ENCODE peak calls at places on chromosomes 1 and 21, in four cellular contexts. One of them, this sample, is unnamed.

GRCh38 chr1:107702946-107703571 is 261.9 kb downstream of the VAV3 start:
- DNase-seq in IMR-90: no peak
- DNase-seq in endothelial cell of umbilical vein: no peak
- DNase-seq in K562: no peak
- DNase-seq in this sample: no peak

GRCh38 chr1:109385417-109385816 is 12.3 kb downstream of the SORT1 start:
- DNase-seq in endothelial cell of umbilical vein: no peak
- DNase-seq in K562: no peak
- DNase-seq in IMR-90: no peak
- DNase-seq in this sample: no peak

GRCh38 chr1:224510880-224511645 is 76.5 kb upstream of the WDR26 start:
- DNase-seq in K562: no peak
- DNase-seq in IMR-90: peak
- DNase-seq in endothelial cell of umbilical vein: no peak
- DNase-seq in this sample: no peak

GRCh38 chr1:244552336-244552735 is 91.3 kb downstream of the CATSPERE start:
- DNase-seq in K562: no peak
- DNase-seq in endothelial cell of umbilical vein: no peak
- DNase-seq in IMR-90: no peak
- DNase-seq in this sample: no peak

GRCh38 chr1:180560868-180561600 is 2.3 kb downstream of the OVAAL start:
- DNase-seq in K562: no peak
- DNase-seq in endothelial cell of umbilical vein: no peak
- DNase-seq in IMR-90: peak
- DNase-seq in this sample: no peak

GRCh38 chr1:242828199-242828598 is 303.7 kb upstream of the PLD5 start:
- DNase-seq in K562: no peak
- DNase-seq in endothelial cell of umbilical vein: no peak
- DNase-seq in IMR-90: no peak
- DNase-seq in this sample: no peak

GRCh38 chr1:32953495-32953894 is 11.1 kb downstream of the RNF19B start:
- DNase-seq in endothelial cell of umbilical vein: peak
- DNase-seq in IMR-90: peak
- DNase-seq in K562: no peak
- DNase-seq in this sample: no peak

GRCh38 chr1:4468386-4468785 is 186.0 kb upstream of the AJAP1 start:
- DNase-seq in K562: no peak
- DNase-seq in endothelial cell of umbilical vein: no peak
- DNase-seq in IMR-90: no peak
- DNase-seq in this sample: no peak

GRCh38 chr1:20075345-20075744 is 5.4 kb downstream of the PLA2G5 start:
- DNase-seq in endothelial cell of umbilical vein: no peak
- DNase-seq in K562: no peak
- DNase-seq in IMR-90: no peak
- DNase-seq in this sample: no peak

GRCh38 chr1:46769028-46769740 is 29.7 kb upstream of the CYP4B1 start:
- DNase-seq in IMR-90: no peak
- DNase-seq in K562: no peak
- DNase-seq in endothelial cell of umbilical vein: no peak
- DNase-seq in this sample: no peak

GRCh38 chr1:43554444-43554992 is 23.8 kb downstream of the PTPRF start:
- DNase-seq in IMR-90: peak
- DNase-seq in endothelial cell of umbilical vein: no peak
- DNase-seq in K562: no peak
- DNase-seq in this sample: no peak

GRCh38 chr1:160705176-160705745 is 6.4 kb downstream of the CD48 start:
- DNase-seq in endothelial cell of umbilical vein: no peak
- DNase-seq in K562: no peak
- DNase-seq in IMR-90: no peak
- DNase-seq in this sample: no peak

GRCh38 chr1:80021891-80022290 is 1015.4 kb upstream of the ADGRL4 start:
- DNase-seq in IMR-90: no peak
- DNase-seq in endothelial cell of umbilical vein: no peak
- DNase-seq in K562: no peak
- DNase-seq in this sample: no peak

GRCh38 chr1:208785629-208786028 is 541.4 kb upstream of the PLXNA2 start:
- DNase-seq in IMR-90: no peak
- DNase-seq in K562: no peak
- DNase-seq in endothelial cell of umbilical vein: no peak
- DNase-seq in this sample: no peak

GRCh38 chr1:4868521-4868920 is 214.1 kb downstream of the AJAP1 start:
- DNase-seq in K562: no peak
- DNase-seq in IMR-90: no peak
- DNase-seq in endothelial cell of umbilical vein: no peak
- DNase-seq in this sample: no peak

GRCh38 chr1:62686822-62687221 is 1.4 kb downstream of the DOCK7 start:
- DNase-seq in K562: no peak
- DNase-seq in IMR-90: no peak
- DNase-seq in endothelial cell of umbilical vein: no peak
- DNase-seq in this sample: no peak

GRCh38 chr1:203153989-203154821 is 21.4 kb downstream of the MYBPH start:
- DNase-seq in IMR-90: peak
- DNase-seq in K562: no peak
- DNase-seq in endothelial cell of umbilical vein: peak
- DNase-seq in this sample: no peak

GRCh38 chr1:67191668-67192520 is 25.6 kb downstream of the IL23R start:
- DNase-seq in IMR-90: no peak
- DNase-seq in K562: peak
- DNase-seq in endothelial cell of umbilical vein: no peak
- DNase-seq in this sample: no peak

GRCh38 chr1:212782422-212783154 is 9.0 kb downstream of the NSL1 start:
- DNase-seq in K562: no peak
- DNase-seq in IMR-90: peak
- DNase-seq in endothelial cell of umbilical vein: peak
- DNase-seq in this sample: no peak

GRCh38 chr1:17648457-17649145 is 106.5 kb upstream of the ACTL8 start:
- DNase-seq in K562: no peak
- DNase-seq in IMR-90: no peak
- DNase-seq in endothelial cell of umbilical vein: no peak
- DNase-seq in this sample: no peak

GRCh38 chr1:9719978-9720722 is 68.6 kb downstream of the PIK3CD start:
- DNase-seq in endothelial cell of umbilical vein: no peak
- DNase-seq in K562: no peak
- DNase-seq in IMR-90: no peak
- DNase-seq in this sample: no peak

GRCh38 chr21:38562182-38562581 is 63.9 kb upstream of the ERG start:
- DNase-seq in endothelial cell of umbilical vein: no peak
- DNase-seq in IMR-90: no peak
- DNase-seq in K562: no peak
- DNase-seq in this sample: no peak

GRCh38 chr1:24384251-24385090 is 29.1 kb downstream of the STPG1 start:
- DNase-seq in K562: no peak
- DNase-seq in endothelial cell of umbilical vein: peak
- DNase-seq in IMR-90: peak
- DNase-seq in this sample: no peak

GRCh38 chr1:88875595-88875994 is 15.8 kb downstream of the GTF2B start:
- DNase-seq in endothelial cell of umbilical vein: no peak
- DNase-seq in IMR-90: no peak
- DNase-seq in K562: no peak
- DNase-seq in this sample: no peak

GRCh38 chr1:230113605-230114241 is 46.7 kb downstream of the GALNT2 start:
- DNase-seq in IMR-90: peak
- DNase-seq in K562: no peak
- DNase-seq in endothelial cell of umbilical vein: peak
- DNase-seq in this sample: no peak

GRCh38 chr1:213327318-213327667 is 276.3 kb downstream of the RPS6KC1 start:
- DNase-seq in K562: no peak
- DNase-seq in endothelial cell of umbilical vein: peak
- DNase-seq in IMR-90: peak
- DNase-seq in this sample: no peak

GRCh38 chr1:162003061-162003824 is 20.4 kb downstream of the OLFML2B start:
- DNase-seq in IMR-90: peak
- DNase-seq in K562: no peak
- DNase-seq in endothelial cell of umbilical vein: no peak
- DNase-seq in this sample: no peak

GRCh38 chr1:15115542-15116330 is 37.8 kb upstream of the TMEM51 start:
- DNase-seq in K562: no peak
- DNase-seq in endothelial cell of umbilical vein: no peak
- DNase-seq in IMR-90: no peak
- DNase-seq in this sample: no peak

GRCh38 chr1:157198619-157199420 is 60.6 kb upstream of the ETV3 start:
- DNase-seq in IMR-90: no peak
- DNase-seq in K562: no peak
- DNase-seq in endothelial cell of umbilical vein: no peak
- DNase-seq in this sample: no peak

GRCh38 chr1:34771573-34771972 is 9.4 kb upstream of the GJB3 start:
- DNase-seq in endothelial cell of umbilical vein: no peak
- DNase-seq in IMR-90: no peak
- DNase-seq in K562: no peak
- DNase-seq in this sample: no peak

GRCh38 chr1:34770891-34771508 is 10.0 kb upstream of the GJB3 start:
- DNase-seq in K562: no peak
- DNase-seq in IMR-90: no peak
- DNase-seq in endothelial cell of umbilical vein: no peak
- DNase-seq in this sample: no peak

GRCh38 chr1:34763142-34763781 is 3.7 kb downstream of the GJB4 start:
- DNase-seq in IMR-90: peak
- DNase-seq in K562: no peak
- DNase-seq in endothelial cell of umbilical vein: no peak
- DNase-seq in this sample: no peak

DNA sequence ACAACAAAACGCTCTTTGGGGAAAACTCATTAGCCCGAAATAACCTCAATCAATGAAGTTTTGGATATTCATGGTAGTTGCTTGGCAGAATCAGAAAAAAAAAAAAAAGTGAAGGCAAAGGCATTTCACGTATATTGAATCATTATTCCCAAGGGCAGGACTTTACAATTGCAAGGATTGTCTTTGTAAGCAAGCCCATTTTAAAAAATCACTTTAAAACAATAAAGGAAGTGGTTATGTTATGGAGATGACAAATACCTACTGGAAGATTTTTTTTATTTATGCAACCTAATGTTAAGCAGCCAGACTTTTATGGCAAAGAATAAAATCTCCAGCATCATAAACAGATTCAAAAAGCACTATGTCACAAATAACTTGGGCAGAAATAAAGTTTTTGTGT is 9.3 kb downstream of the GJB4 start:
- DNase-seq in IMR-90: no peak
- DNase-seq in endothelial cell of umbilical vein: no peak
- DNase-seq in K562: no peak
- DNase-seq in this sample: no peak
- TF ChIP-seq FOS in IMR-90: no peak
- TF ChIP-seq FOS in endothelial cell of umbilical vein: no peak
- TF ChIP-seq FOS in K562: no peak
- TF ChIP-seq FOS in this sample: no peak

GRCh38 chr21:14995695-14996490 is 68.9 kb downstream of the NRIP1 start:
- DNase-seq in IMR-90: peak
- DNase-seq in endothelial cell of umbilical vein: peak
- DNase-seq in K562: no peak
- DNase-seq in this sample: no peak
- TF ChIP-seq FOS in IMR-90: no peak
- TF ChIP-seq FOS in endothelial cell of umbilical vein: no peak
- TF ChIP-seq FOS in K562: no peak
- TF ChIP-seq FOS in this sample: no peak

GRCh38 chr1:40379785-40380452 is 6.4 kb downstream of the SMAP2 start:
- DNase-seq in K562: no peak
- DNase-seq in endothelial cell of umbilical vein: peak
- DNase-seq in IMR-90: peak
- DNase-seq in this sample: no peak
- TF ChIP-seq FOS in K562: no peak
- TF ChIP-seq FOS in endothelial cell of umbilical vein: peak
- TF ChIP-seq FOS in IMR-90: no peak
- TF ChIP-seq FOS in this sample: no peak

GRCh38 chr1:47992720-47993119 is 4.5 kb downstream of the TRABD2B start:
- DNase-seq in endothelial cell of umbilical vein: no peak
- DNase-seq in K562: no peak
- DNase-seq in IMR-90: no peak
- DNase-seq in this sample: no peak
- TF ChIP-seq FOS in endothelial cell of umbilical vein: no peak
- TF ChIP-seq FOS in K562: no peak
- TF ChIP-seq FOS in IMR-90: no peak
- TF ChIP-seq FOS in this sample: no peak

GRCh38 chr1:2236695-2237677 is 8.9 kb downstream of the SKI start:
- DNase-seq in IMR-90: no peak
- DNase-seq in endothelial cell of umbilical vein: no peak
- DNase-seq in K562: no peak
- DNase-seq in this sample: no peak

GRCh38 chr1:2235300-2235998 is 7.3 kb downstream of the SKI start:
- DNase-seq in IMR-90: no peak
- DNase-seq in endothelial cell of umbilical vein: no peak
- DNase-seq in K562: no peak
- DNase-seq in this sample: no peak

GRCh38 chr1:2238361-2239055 is 10.4 kb downstream of the SKI start:
- DNase-seq in endothelial cell of umbilical vein: no peak
- DNase-seq in IMR-90: no peak
- DNase-seq in K562: no peak
- DNase-seq in this sample: no peak

GRCh38 chr1:2239384-2239985 is 11.4 kb downstream of the SKI start:
- DNase-seq in K562: peak
- DNase-seq in endothelial cell of umbilical vein: no peak
- DNase-seq in IMR-90: no peak
- DNase-seq in this sample: no peak

DNA sequence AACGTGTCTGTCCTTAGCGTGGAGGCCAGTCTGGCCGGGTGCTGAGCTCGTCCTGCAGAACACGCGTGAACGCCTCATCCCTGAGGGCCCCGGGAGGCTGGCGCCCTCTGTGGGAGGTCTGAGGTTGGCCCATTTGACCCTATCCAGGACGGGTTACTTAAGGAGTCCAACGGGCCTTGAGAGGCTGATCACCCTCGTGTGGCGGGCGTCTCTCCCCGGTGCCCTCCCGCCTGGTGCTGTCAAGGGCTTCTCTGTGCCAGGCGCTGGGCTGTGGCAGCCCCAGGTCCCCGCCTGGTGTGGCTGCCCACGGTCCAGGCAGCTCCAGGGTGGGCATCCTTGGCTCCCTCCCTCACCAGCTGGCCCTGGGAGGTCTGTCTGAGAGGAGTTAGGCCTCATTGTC is 9.7 kb downstream of the SKI start:
- DNase-seq in IMR-90: no peak
- DNase-seq in endothelial cell of umbilical vein: no peak
- DNase-seq in K562: peak
- DNase-seq in this sample: no peak
- TF ChIP-seq FOS in IMR-90: no peak
- TF ChIP-seq FOS in endothelial cell of umbilical vein: no peak
- TF ChIP-seq FOS in K562: no peak
- TF ChIP-seq FOS in this sample: no peak

GRCh38 chr21:43585924-43586411 is 73.3 kb downstream of the HSF2BP start:
- DNase-seq in K562: no peak
- DNase-seq in endothelial cell of umbilical vein: peak
- DNase-seq in IMR-90: peak
- DNase-seq in this sample: no peak
- TF ChIP-seq FOS in K562: no peak
- TF ChIP-seq FOS in endothelial cell of umbilical vein: peak
- TF ChIP-seq FOS in IMR-90: no peak
- TF ChIP-seq FOS in this sample: no peak

This sample was measured in GM12878.